ENCODE peak calls at places on chromosomes 11 and 22, in eight cellular contexts. Q, F, R, C, G, X, V and H are unnamed samples.

GRCh38 chr11:64856382-64857227 is 12.2 kb upstream of the CDC42BPG start:
- DNase-seq in Q (peak), F (no peak), R (peak), C (peak), G (no peak), X (peak), V (no peak), H (no peak)

GRCh38 chr22:43228863-43229262 is 41.9 kb upstream of the TTLL12 start:
- DNase-seq in Q (no peak), F (no peak), R (no peak), C (no peak), G (no peak), X (no peak), V (no peak), H (no peak)

GRCh38 chr22:29625090-29625825 is 21.8 kb downstream of the NF2 start:
- DNase-seq in Q (no peak), F (no peak), R (peak), C (peak), G (peak), X (peak), V (no peak), H (no peak)

GRCh38 chr11:2250485-2250884 is 19.9 kb downstream of the ASCL2 start:
- DNase-seq in Q (no peak), F (no peak), R (no peak), C (no peak), G (no peak), X (no peak), V (no peak), H (no peak)

GRCh38 chr11:44905131-44905866 is 45.4 kb downstream of the TP53I11 start:
- DNase-seq in Q (no peak), F (no peak), R (no peak), C (no peak), G (no peak), X (no peak), V (no peak), H (no peak)

GRCh38 chr22:34068011-34068410 is 147.7 kb upstream of the LARGE1 start:
- DNase-seq in Q (no peak), F (no peak), R (no peak), C (no peak), G (no peak), X (no peak), V (no peak), H (peak)

GRCh38 chr11:115905331-115905730 is 401.1 kb upstream of the CADM1 start:
- DNase-seq in Q (no peak), F (no peak), R (no peak), C (no peak), G (no peak), X (no peak), V (no peak), H (no peak)

GRCh38 chr11:57237204-57237681 is at the start of gene APLNR:
- DNase-seq in Q (no peak), F (no peak), R (no peak), C (peak), G (peak), X (no peak), V (no peak), H (peak)

GRCh38 chr11:2257023-2257700 is 13.2 kb downstream of the ASCL2 start:
- DNase-seq in Q (no peak), F (no peak), R (peak), C (no peak), G (peak), X (no peak), V (no peak), H (no peak)

GRCh38 chr11:65008873-65009272 is 5.1 kb upstream of the ARL2 start:
- DNase-seq in Q (no peak), F (no peak), R (no peak), C (no peak), G (no peak), X (no peak), V (no peak), H (no peak)